ENCODE peak calls at places on chromosomes 7 and 10, in ten cellular contexts. P is lung, G is cardiac muscle cell, E is breast epithelium, M is IMR-90, U is cardiac fibroblast, H is ovary, I is glutamatergic neuron, J is GM23338, Y is epithelial cell of esophagus. F is an unnamed sample.

GRCh38 chr7:35430547-35431153 is 176.8 kb upstream of the TBX20 start:
- DNase-seq in P (no peak), G (peak; percentile 21), E (no peak), M (no peak), U (no peak), H (no peak), I (no peak), J (peak; percentile 63), Y (peak; percentile 16), F (no peak)

GRCh38 chr7:2288503-2288902 is 25.7 kb downstream of the SNX8 start:
- DNase-seq in P (no peak), G (no peak), E (no peak), M (no peak), U (no peak), H (no peak), I (no peak), J (no peak), Y (no peak), F (no peak)

GRCh38 chr10:49053053-49053997 is 62.0 kb downstream of the VSTM4 start:
- DNase-seq in P (peak; percentile 29), G (no peak), E (no peak), M (no peak), U (no peak), H (no peak), I (no peak), J (no peak), Y (peak; percentile 33), F (no peak)

GRCh38 chr7:151705744-151706567 is 171.0 kb downstream of the PRKAG2 start:
- DNase-seq in P (peak; percentile 51), G (peak; percentile 70), E (no peak), M (peak; percentile 52), U (peak; percentile 74), H (peak; percentile 64), I (no peak), J (peak; percentile 80), Y (peak; percentile 80), F (no peak)

GRCh38 chr10:8375137-8375536 is 320.6 kb downstream of the GATA3 start:
- DNase-seq in P (no peak), G (no peak), E (no peak), M (no peak), U (no peak), H (no peak), I (no peak), J (no peak), Y (no peak), F (no peak)

GRCh38 chr10:110860576-110861241 is 11.0 kb upstream of the PDCD4 start:
- DNase-seq in P (no peak), G (no peak), E (no peak), M (no peak), U (no peak), H (no peak), I (peak; percentile 82), J (no peak), Y (peak; percentile 74), F (no peak)

GRCh38 chr7:36037121-36037662 is 115.9 kb upstream of the EEPD1 start:
- DNase-seq in P (peak; percentile 44), G (peak; percentile 95), E (peak; percentile 83), M (peak; percentile 74), U (peak; percentile 96), H (no peak), I (no peak), J (peak; percentile 13), Y (peak; percentile 71), F (no peak)

GRCh38 chr7:82616059-82616723 is 172.6 kb upstream of the CACNA2D1 start:
- DNase-seq in P (no peak), G (no peak), E (no peak), M (no peak), U (no peak), H (no peak), I (no peak), J (no peak), Y (no peak), F (no peak)

GRCh38 chr10:90602815-90603600 is 254.8 kb downstream of the HTR7 start:
- DNase-seq in P (no peak), G (peak; percentile 83), E (no peak), M (no peak), U (peak; percentile 77), H (no peak), I (no peak), J (no peak), Y (peak; percentile 33), F (no peak)

GRCh38 chr7:110204527-110204926 is 886.4 kb upstream of the LRRN3 start:
- DNase-seq in P (no peak), G (no peak), E (no peak), M (peak; percentile 4), U (no peak), H (no peak), I (peak; percentile 22), J (peak; percentile 73), Y (peak; percentile 11), F (no peak)

DNA sequence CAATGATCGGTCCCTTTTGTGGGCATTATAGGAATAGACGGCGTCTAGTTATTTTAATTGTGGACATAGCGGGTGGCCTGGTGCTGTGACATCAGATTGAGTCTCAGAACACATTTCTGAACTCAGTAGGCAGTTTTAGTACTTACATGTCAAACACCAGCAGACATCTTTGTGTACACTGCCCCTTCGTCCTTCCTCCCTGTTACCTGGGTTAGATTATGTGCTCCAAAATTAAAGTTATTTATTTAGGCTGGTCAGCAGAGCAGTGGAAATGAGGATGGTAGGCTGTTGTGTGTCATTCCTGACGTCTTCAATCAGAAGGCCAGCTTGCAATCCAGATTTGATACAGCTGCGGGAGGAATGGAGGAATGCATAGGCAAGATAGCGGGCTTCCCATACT is 3.7 kb downstream of the TCF7L2 start:
- DNase-seq in P (no peak), G (peak; percentile 63), E (no peak), M (peak; percentile 82), U (peak; percentile 71), H (no peak), I (no peak), J (no peak), Y (no peak), F (no peak)
- TF ChIP-seq CTCF in P (no peak), G (no peak), E (no peak), M (no peak), U (no peak), H (no peak), I (no peak), J (no peak), Y (no peak), F (no peak)

GRCh38 chr10:82148764-82149163 is 273.8 kb downstream of the NRG3 start:
- DNase-seq in P (no peak), G (no peak), E (no peak), M (no peak), U (no peak), H (no peak), I (no peak), J (peak; percentile 21), Y (no peak), F (no peak)

DNA sequence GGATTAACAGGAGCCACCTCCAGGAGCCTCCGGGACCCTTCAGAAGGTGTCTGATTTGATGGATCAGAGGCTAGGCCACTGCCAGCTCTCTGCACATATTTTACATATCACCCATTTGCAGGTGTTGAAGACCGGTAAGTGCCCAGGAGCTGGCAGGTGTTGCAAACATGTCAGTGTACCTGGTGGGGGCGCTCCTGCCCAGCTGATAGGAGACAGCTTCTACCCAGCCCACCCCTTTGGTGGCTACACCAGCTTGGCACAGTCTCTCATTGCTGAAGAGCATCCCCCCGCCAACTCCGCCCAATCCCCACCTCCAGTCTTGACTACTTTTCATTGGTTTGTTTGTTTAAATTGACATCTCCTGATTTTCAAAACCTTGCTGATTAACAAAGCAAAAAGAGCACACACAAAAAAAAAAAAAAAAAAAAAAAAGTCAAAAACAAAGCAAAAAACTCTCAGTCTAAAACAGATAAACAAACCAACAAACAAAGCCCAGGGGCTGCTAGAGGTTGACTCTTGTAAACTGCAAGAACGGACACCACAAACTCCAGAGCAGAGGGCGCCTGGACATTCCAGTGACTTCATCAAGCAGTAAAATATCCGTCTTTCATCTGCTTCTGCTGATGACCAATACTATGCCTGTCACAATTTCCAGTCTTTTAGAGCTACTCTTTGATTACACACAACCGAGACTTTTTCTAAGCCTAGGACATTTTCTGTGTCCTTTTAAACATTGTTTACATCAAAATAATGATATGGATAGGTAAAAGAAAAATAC is 275.3 kb downstream of the NRG3 start:
- DNase-seq in P (peak; percentile 38), G (peak; percentile 27), E (no peak), M (no peak), U (peak; percentile 8), H (no peak), I (peak; percentile 79), J (peak; percentile 88), Y (no peak), F (no peak)
- TF ChIP-seq CTCF in P (no peak), G (peak; percentile 23), E (no peak), M (no peak), U (peak; percentile 45), H (no peak), I (peak; percentile 70), J (peak; percentile 66), Y (no peak), F (no peak)

DNA sequence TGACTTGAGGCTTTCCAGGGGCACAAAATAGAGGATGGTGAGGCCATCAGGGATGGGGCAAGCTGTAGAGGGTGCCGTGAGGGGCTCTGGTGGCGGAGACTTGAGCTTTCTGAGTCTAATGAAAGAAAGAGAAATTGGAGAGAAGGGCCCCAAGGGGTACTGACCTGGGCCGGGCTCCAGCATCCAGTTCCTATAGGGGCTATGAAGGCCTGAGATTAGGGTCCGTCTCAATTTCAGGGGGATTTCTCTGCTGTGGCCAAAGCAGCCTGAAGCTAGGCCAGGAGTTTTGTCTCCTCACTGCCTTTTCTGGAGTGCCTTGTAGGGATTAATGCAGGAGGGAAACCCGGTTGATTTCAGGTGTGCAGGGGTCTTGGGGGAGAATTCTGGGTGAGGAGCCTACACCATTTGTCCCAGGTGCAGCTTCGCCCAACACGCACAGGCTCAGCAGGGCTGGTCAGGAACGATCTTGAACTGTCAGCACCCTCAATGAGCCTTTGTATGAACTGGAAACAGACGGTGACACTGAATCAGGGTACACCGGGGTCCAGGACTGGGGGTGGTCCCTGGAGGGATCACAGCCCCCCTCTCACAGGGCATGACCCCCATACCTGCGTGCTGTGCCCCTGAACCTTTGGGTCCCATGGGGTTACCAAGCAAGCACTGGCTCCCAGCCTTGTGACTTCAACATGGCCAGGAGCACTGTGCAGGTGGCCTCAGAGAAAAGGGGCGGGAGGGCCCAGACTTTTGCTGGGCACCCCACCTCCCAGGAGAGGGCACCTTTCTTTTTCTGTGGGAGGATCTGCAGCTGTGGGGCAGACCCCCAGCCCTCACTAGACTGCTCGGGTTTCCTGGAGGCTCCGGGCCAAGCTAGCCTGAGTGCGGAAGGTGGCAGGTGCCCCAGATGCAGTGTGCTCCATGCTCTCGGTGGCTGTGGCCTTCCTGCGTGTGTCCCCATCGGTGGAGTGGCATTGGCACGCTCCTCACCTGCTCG is 122.9 kb upstream of the RET start:
- DNase-seq in P (peak; percentile 24), G (no peak), E (no peak), M (no peak), U (no peak), H (no peak), I (no peak), J (no peak), Y (no peak), F (no peak)
- TF ChIP-seq CTCF in P (no peak), G (no peak), E (no peak), M (no peak), U (no peak), H (no peak), I (no peak), J (no peak), Y (no peak), F (no peak)

DNA sequence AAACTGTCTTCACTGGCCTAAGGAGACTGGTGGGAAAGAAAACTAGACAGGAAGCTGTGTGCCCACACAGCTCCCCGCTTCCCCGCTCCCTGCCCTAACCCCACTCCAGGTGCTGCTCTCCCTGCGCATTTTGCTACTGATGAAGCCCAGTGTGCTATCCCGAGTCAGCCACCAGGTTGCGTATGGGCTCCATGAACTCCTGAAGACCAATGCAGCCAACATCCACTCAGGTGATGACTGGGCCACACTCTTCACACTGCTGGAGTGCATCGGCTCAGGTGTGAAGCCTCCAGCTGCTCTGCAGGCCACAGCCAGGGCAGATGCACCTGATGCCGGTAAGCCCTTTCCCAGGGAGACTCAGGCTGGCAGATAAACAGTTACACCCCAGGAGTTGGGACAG is 20.3 kb upstream of the NFKB2 start:
- DNase-seq in P (no peak), G (no peak), E (no peak), M (no peak), U (no peak), H (no peak), I (no peak), J (peak; percentile 73), Y (peak; percentile 22), F (no peak)
- TF ChIP-seq CTCF in P (no peak), G (no peak), E (no peak), M (peak; percentile 10), U (peak; percentile 5), H (no peak), I (no peak), J (peak; percentile 48), Y (no peak), F (no peak)